ENCODE peak calls at places on chromosome 12, in five cellular contexts. M is dorsolateral prefrontal cortex; Z is CD8-positive, alpha-beta T cell; C is hepatocyte; P is natural killer cell. Y is an unnamed sample.

GRCh38 chr12:72256725-72257124 is 15.4 kb upstream of the TRHDE start:
- DNase-seq in M (no peak), C (no peak), Z (no peak), P (no peak), Y (no peak)

GRCh38 chr12:49651855-49652254 is 28.5 kb downstream of the PRPF40B start:
- DNase-seq in C (no peak), Z (no peak), M (no peak), P (no peak), Y (no peak)

GRCh38 chr12:107487011-107487680 is 198.5 kb upstream of the PWP1 start:
- DNase-seq in C (no peak), P (no peak), M (no peak), Z (no peak), Y (no peak)

GRCh38 chr12:70449758-70450341 is 83.8 kb downstream of the KCNMB4 start:
- DNase-seq in M (no peak), C (no peak), P (no peak), Z (no peak), Y (no peak)

GRCh38 chr12:47905313-47905730 is 528 bp upstream of the VDR start:
- DNase-seq in M (no peak), P (peak), Z (peak), C (peak), Y (peak)

GRCh38 chr12:67320614-67321305 is 51.6 kb downstream of the CAND1 start:
- DNase-seq in M (no peak), C (no peak), P (no peak), Z (no peak), Y (no peak)

GRCh38 chr12:51246254-51246853 is 7.7 kb downstream of the DAZAP2 start:
- DNase-seq in C (no peak), P (peak), Z (peak), M (no peak), Y (no peak)

GRCh38 chr12:54428050-54429013 is 9.3 kb upstream of the ITGA5 start:
- DNase-seq in M (no peak), C (no peak), Z (no peak), P (peak), Y (no peak)

GRCh38 chr12:64781374-64782029 is 22.3 kb upstream of the GNS start:
- DNase-seq in Z (no peak), C (no peak), P (no peak), M (no peak), Y (no peak)

GRCh38 chr12:71216725-71217579 is 59.2 kb upstream of the TSPAN8 start:
- DNase-seq in C (peak), P (no peak), Z (no peak), M (peak), Y (no peak)

GRCh38 chr12:46627686-46628085 is 198.1 kb downstream of the SLC38A4 start:
- DNase-seq in P (no peak), M (no peak), C (no peak), Z (no peak), Y (no peak)

GRCh38 chr12:131121705-131122405 is 168.1 kb downstream of the ADGRD1 start:
- DNase-seq in Z (no peak), M (no peak), C (no peak), P (no peak), Y (no peak)

GRCh38 chr12:97169922-97170321 is 262.9 kb downstream of the NEDD1 start:
- DNase-seq in P (no peak), C (no peak), M (no peak), Z (no peak), Y (no peak)

DNA sequence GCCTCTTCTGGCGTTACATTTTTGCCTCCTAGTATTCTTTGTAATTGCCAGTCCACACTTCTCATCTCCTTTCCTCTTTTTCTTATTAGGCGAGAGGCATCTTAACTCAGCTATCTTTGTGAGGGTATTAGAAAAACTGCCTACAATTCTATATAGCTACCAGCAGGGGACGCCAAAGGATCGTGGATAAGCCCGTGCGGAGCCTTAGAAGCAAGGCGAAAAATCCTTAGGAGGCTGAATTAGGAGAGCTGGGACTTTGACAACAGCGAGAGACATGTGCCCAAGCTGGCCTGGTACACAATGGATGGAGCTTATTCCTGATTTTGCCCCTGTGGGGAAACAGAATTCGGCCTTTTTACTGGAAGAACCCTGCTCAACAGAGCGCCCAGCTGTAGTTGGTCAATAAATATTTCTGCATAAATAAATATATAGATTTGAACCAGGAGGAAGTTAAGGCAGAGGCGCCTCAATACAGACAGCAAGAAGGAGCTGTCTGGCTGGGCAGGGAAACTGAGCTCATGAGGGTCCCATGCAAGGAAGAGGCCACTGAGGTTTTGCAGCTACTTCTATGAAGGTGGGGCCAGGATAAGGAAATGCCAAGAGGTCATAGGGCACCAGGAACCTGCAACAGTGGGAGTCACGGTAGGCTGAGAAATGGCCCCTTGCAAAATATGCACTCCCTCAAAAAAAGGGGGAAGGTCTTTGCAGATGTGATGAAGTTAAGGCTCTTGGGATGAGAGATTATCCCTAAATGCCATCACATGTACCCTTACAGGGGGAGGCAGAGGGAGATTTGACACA is 14.6 kb upstream of the RBM19 start:
- DNase-seq in M (peak), Z (peak), P (no peak), C (peak), Y (peak)
- TF ChIP-seq CTCF in M (peak), Z (peak), P (peak), C (peak), Y (peak)

GRCh38 chr12:6584293-6584692 is 16.2 kb upstream of the NOP2 start:
- DNase-seq in P (no peak), Z (no peak), C (no peak), M (no peak), Y (no peak)

GRCh38 chr12:6582959-6583358 is 14.9 kb upstream of the NOP2 start:
- DNase-seq in Z (no peak), P (no peak), C (no peak), M (no peak), Y (no peak)

DNA sequence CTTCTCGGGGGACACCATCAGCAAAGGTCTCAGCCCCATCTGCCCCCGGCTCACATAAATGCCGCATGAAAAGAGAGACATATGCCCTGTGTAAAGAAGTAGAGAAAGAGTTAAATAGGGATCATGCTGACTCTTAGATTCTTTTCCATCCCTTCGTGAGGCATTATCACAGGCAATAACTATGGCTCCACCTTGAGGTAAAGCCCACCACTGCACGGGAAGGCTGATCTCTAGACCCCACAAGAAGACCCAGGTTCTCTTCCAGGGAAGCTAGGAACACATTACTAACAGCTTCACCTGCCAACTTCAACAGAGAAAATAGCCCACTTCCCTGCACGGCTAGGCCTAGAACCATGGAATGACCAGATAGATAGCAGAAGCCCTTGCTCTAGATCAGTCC is 14.1 kb upstream of the NOP2 start:
- DNase-seq in M (no peak), C (no peak), Z (no peak), P (no peak), Y (no peak)
- TF ChIP-seq CTCF in M (no peak), C (peak), Z (no peak), P (no peak), Y (peak)

GRCh38 chr12:6751767-6752166 is 1.2 kb downstream of the MLF2 start:
- DNase-seq in P (no peak), Z (no peak), M (no peak), C (no peak), Y (no peak)
- TF ChIP-seq CTCF in P (no peak), Z (no peak), M (no peak), C (no peak), Y (no peak)

DNA sequence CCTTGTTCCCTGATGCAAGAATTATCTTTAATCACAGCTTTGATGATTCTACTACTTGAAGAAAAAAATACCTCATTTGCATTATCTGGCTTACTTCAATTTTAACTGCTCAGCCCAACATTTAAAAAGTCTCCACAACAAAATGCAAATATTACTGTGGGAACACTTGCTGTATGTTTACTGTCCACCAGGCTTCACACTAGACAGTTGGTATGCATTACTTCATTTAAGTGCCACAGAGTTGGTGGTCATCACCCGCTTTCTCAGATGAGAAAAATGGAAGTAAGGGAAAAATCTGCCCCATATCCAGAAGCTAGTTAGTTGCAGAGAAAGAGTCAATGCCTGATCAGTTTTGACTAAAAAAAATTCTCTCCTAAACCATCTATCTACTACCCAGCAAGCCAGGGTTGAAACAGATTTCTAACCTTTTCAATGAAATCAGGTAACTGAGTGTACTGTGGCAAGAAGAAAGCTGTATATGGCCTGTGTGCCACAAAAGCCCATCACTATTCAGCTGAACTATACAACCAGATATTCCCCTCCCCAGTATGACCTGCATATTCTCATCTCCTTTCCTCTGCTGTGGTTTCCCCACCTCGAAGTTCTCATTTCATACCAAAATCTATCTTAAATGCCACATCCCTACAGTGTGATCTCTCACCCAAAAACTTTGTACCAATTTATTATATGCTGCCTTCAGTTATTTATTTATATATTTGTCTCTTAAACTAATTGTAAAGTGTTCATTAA is 90.3 kb downstream of the ATP2B1 start:
- DNase-seq in P (no peak), C (no peak), M (no peak), Z (no peak), Y (no peak)
- TF ChIP-seq CTCF in P (no peak), C (no peak), M (no peak), Z (no peak), Y (no peak)

DNA sequence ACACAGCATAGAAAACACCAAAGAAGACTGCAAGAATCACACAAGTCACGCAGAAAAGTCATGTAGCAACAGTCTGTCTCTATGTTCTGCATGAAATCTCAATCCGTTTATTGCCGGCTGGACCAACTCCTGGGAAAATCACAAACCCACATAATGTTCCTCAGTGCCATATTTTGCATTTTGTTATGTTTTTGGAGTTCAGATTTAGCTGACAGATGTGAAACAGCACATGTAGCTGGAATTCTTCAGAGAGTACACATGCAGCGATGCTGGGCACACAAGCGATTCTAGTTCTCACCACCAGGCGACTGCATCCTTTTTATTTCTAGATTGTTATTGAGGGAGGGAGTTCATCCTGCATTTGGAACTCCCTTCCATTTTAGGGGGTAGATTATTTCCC is 193.2 kb downstream of the APAF1 start:
- DNase-seq in M (peak), P (no peak), C (no peak), Z (no peak), Y (no peak)
- TF ChIP-seq CTCF in M (peak), P (no peak), C (peak), Z (no peak), Y (peak)

GRCh38 chr12:6752181-6752930 is 585 bp downstream of the MLF2 start:
- DNase-seq in P (no peak), Z (no peak), M (peak), C (peak), Y (no peak)

GRCh38 chr12:6752931-6753771 is at the start of gene MLF2:
- DNase-seq in P (peak), M (peak), C (peak), Z (peak), Y (peak)

GRCh38 chr12:6757028-6757689 is 4.2 kb upstream of the MLF2 start:
- DNase-seq in M (no peak), C (peak), Z (no peak), P (no peak), Y (no peak)

GRCh38 chr12:6754406-6754805 is 1.5 kb upstream of the MLF2 start:
- DNase-seq in C (no peak), Z (no peak), M (no peak), P (no peak), Y (no peak)

DNA sequence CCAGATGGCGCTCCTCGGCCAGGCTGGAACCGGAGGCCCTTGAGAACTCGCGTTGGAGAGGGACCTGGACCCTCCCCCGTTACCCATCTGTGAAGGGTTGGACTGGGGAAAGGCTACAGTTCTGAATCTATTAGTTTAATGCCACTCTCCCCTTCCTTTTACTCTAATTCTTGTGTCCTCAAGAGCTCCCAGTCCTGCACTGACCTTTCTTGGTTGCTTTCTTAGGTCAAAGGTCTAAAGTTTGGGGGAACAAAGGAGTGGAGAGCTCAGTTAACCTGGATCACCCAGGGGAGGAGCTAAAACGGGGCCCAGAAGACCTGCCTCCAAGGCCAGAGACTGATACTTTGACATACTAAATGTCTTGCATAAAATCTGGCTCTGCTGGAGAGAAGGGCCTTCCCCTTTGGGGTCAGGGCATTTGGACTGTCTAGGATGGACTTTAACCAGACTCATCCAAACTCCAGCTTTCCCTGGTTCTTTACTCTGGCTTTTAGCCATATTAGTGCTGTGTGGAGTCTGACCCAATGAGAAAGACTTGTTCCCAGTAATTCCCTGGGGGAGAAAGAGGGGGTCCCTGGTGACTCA is 923 bp upstream of the MLF2 start:
- DNase-seq in P (no peak), M (no peak), Z (no peak), C (peak), Y (no peak)
- TF ChIP-seq CTCF in P (peak), M (peak), Z (no peak), C (no peak), Y (no peak)

GRCh38 chr12:125203145-125203765 is 138.0 kb downstream of the AACS start:
- DNase-seq in C (no peak), P (no peak), M (no peak), Z (no peak), Y (no peak)
- TF ChIP-seq CTCF in C (peak), P (no peak), M (peak), Z (no peak), Y (peak)

Y was measured in progenitor cell of endocrine pancreas.